ENCODE peak calls at places on chromosomes 4 and X, in four cellular contexts. T, I, L and D are unnamed samples.

GRCh38 chr4:102819588-102820365 is 7.6 kb downstream of the UBE2D3 start:
- DNase-seq in T (no peak), I (peak; percentile 77), L (no peak), D (no peak)

GRCh38 chr4:186132577-186133277 is 28.2 kb downstream of the FAM149A start:
- DNase-seq in T (no peak), I (no peak), L (peak; percentile 77), D (no peak)

GRCh38 chr4:138734746-138735145 is 280.8 kb upstream of the NOCT start:
- DNase-seq in T (no peak), I (no peak), L (no peak), D (no peak)

GRCh38 chr4:118352843-118353373 is at the start of gene PRSS12:
- DNase-seq in T (no peak), I (peak; percentile 36), L (peak; percentile 87), D (peak; percentile 88)

GRCh38 chr4:17063870-17064269 is 165.4 kb upstream of the LDB2 start:
- DNase-seq in T (no peak), I (no peak), L (no peak), D (no peak)

GRCh38 chr4:113336556-113336955 is 287.1 kb downstream of the ANK2 start:
- DNase-seq in T (no peak), I (no peak), L (no peak), D (no peak)

GRCh38 chr4:151206241-151207005 is 70.5 kb upstream of the PRSS48 start:
- DNase-seq in T (no peak), I (no peak), L (no peak), D (no peak)

GRCh38 chr4:92615049-92615448 is 311.3 kb downstream of the GRID2 start:
- DNase-seq in T (no peak), I (no peak), L (peak; percentile 90), D (no peak)

GRCh38 chr4:122959441-122959840 is 37.0 kb upstream of the NUDT6 start:
- DNase-seq in T (no peak), I (no peak), L (no peak), D (no peak)

GRCh38 chr4:8727131-8727530 is 134.6 kb downstream of the CPZ start:
- DNase-seq in T (no peak), I (no peak), L (no peak), D (peak; percentile 29)

GRCh38 chr4:182354867-182355266 is 111.7 kb downstream of the TENM3 start:
- DNase-seq in T (no peak), I (no peak), L (no peak), D (no peak)

GRCh38 chr4:7924570-7924969 is 15.1 kb downstream of the AFAP1 start:
- DNase-seq in T (no peak), I (no peak), L (no peak), D (no peak)

GRCh38 chrX:101803451-101803850 is 128.4 kb downstream of the ZMAT1 start:
- DNase-seq in T (no peak), I (no peak), L (peak; percentile 4), D (no peak)

GRCh38 chr4:87193958-87194675 is 26.3 kb downstream of the KLHL8 start:
- DNase-seq in T (no peak), I (no peak), L (no peak), D (no peak)

GRCh38 chr4:40316333-40316781 is 18.8 kb upstream of the CHRNA9 start:
- DNase-seq in T (no peak), I (peak; percentile 64), L (no peak), D (no peak)

GRCh38 chrX:68536884-68537283 is 38.0 kb downstream of the YIPF6 start:
- DNase-seq in T (no peak), I (no peak), L (peak; percentile 17), D (no peak)

GRCh38 chrX:1380672-1381233 is 11.2 kb downstream of the SLC25A6 start:
- DNase-seq in T (no peak), I (no peak), L (no peak), D (peak; percentile 56)

GRCh38 chr4:73751830-73752229 is 11.5 kb downstream of the CXCL8 start:
- DNase-seq in T (no peak), I (no peak), L (no peak), D (no peak)

GRCh38 chrX:77003956-77004355 is 443.2 kb upstream of the FGF16 start:
- DNase-seq in T (no peak), I (peak; percentile 1), L (no peak), D (no peak)

GRCh38 chr4:158176108-158176507 is 3.3 kb upstream of the GASK1B start:
- DNase-seq in T (peak; percentile 37), I (no peak), L (no peak), D (peak; percentile 80)

GRCh38 chr4:21470531-21470930 is 478.0 kb downstream of the KCNIP4 start:
- DNase-seq in T (no peak), I (no peak), L (peak; percentile 20), D (no peak)

GRCh38 chr4:10584042-10584441 is 100.5 kb downstream of the CLNK start:
- DNase-seq in T (no peak), I (no peak), L (no peak), D (no peak)

GRCh38 chr4:153535735-153536494 is 69.8 kb downstream of the TMEM131L start:
- DNase-seq in T (no peak), I (peak; percentile 26), L (peak; percentile 39), D (no peak)

GRCh38 chr4:36414248-36414647 is 132.8 kb downstream of the DTHD1 start:
- DNase-seq in T (no peak), I (no peak), L (no peak), D (no peak)

GRCh38 chrX:22278375-22278774 is 5.7 kb downstream of the CBLL2 start:
- DNase-seq in T (no peak), I (no peak), L (no peak), D (no peak)

GRCh38 chrX:17706676-17707075 is 30.6 kb upstream of the SCML1 start:
- DNase-seq in T (no peak), I (no peak), L (no peak), D (no peak)

GRCh38 chr4:101833455-101833854 is 42.9 kb downstream of the BANK1 start:
- DNase-seq in T (no peak), I (no peak), L (no peak), D (no peak)

GRCh38 chrX:105458846-105459245 is 238.4 kb upstream of the TEX13A start:
- DNase-seq in T (no peak), I (no peak), L (no peak), D (no peak)

GRCh38 chr4:27168783-27169182 is 308.1 kb downstream of the STIM2 start:
- DNase-seq in T (no peak), I (no peak), L (no peak), D (no peak)

GRCh38 chr4:89681671-89682070 is 155.3 kb downstream of the SNCA start:
- DNase-seq in T (no peak), I (no peak), L (no peak), D (no peak)
- H3K4me3 ChIP-seq in T (no peak overlapping the region), I (no peak overlapping the region), L (peak overlapping the region; percentile 59), D (no peak overlapping the region)

GRCh38 chrX:47649781-47650163 is 591 bp downstream of the ELK1 start:
- DNase-seq in T (no peak), I (no peak), L (no peak), D (no peak)

GRCh38 chrX:47649302-47649701 is 1.1 kb downstream of the ELK1 start:
- DNase-seq in T (no peak), I (no peak), L (no peak), D (no peak)

GRCh38 chrX:47648376-47648775 is 2.0 kb downstream of the ELK1 start:
- DNase-seq in T (no peak), I (no peak), L (no peak), D (no peak)

GRCh38 chrX:47650164-47651042 is at the start of gene ELK1:
- DNase-seq in T (peak; percentile 87), I (peak; percentile 88), L (peak; percentile 97), D (peak; percentile 95)

DNA sequence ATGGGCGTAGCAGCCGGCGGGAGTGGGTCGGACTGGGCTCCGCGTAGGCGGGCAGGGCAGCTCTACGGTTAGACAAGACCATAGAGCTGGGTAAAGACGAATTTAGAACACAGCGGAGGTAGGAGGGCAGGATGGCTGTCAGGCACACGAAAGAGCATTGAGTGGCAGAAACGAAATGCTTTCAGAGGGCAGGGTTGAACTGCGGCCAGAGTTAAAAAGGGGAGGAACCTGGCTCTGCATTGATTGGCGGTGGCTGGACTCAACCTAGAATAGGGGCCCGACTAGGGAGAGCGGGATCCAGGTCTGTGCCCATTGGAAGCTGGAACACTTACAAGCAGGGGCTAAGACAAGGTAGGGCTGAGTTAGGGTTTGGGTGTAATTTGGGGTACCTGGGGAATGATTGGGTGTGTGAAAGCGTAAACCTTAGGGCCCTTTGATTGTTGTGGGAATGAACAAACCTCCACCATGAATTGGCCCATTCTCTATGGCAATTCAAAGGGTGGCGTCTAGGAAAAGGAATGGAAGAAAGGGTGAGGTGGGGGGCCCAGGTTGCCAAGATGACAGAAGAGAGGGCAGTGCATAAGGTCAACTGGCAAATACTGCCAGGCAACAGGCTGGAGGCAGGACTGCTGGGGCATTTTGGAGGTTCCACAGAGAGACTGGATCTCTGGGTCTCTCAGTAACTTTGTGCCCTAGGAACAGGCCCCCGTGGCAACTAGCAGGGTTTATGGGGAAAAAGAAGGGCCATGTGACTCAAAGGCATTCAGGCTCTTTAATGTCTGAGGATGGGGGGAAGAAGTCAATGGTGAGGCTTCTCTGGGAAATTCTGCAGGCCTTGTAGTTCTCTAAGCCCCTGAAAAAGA is 911 bp upstream of the ELK1 start:
- DNase-seq in T (no peak), I (no peak), L (no peak), D (no peak)
- H3K27ac ChIP-seq in T (peak overlapping the region; percentile 78), I (peak overlapping the region; percentile 74), L (peak overlapping the region; percentile 37), D (peak overlapping the region; percentile 66)

GRCh38 chr4:154741877-154742851 is 1.6 kb upstream of the LRAT start:
- DNase-seq in T (no peak), I (no peak), L (peak; percentile 89), D (no peak)
- H3K4me3 ChIP-seq in T (peak overlapping the region; percentile 79), I (no peak overlapping the region), L (peak overlapping the region; percentile 62), D (peak overlapping the region; percentile 48)

DNA sequence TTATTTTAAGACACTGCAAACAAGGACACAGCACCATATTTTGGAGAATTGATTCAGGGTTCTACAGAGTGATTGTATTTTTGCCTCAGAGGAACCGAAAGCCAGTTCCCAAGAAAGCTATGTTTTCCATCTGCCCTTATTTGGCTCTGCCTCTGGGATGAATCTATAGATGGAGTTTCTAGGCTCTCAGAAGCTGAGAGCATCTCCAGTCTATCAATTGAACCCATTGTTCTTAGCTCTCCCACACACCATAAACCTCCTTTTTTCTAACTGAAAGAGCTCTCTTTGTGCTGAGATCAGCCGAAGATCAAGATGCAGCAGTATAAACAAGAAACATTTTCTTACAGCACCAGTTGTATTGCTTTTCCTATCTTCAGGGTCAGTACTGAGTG is 16.9 kb downstream of the PLP1 start:
- DNase-seq in T (no peak), I (no peak), L (no peak), D (no peak)
- H3K27ac ChIP-seq in T (no peak overlapping the region), I (no peak overlapping the region), L (peak overlapping the region; percentile 23), D (no peak overlapping the region)

DNA sequence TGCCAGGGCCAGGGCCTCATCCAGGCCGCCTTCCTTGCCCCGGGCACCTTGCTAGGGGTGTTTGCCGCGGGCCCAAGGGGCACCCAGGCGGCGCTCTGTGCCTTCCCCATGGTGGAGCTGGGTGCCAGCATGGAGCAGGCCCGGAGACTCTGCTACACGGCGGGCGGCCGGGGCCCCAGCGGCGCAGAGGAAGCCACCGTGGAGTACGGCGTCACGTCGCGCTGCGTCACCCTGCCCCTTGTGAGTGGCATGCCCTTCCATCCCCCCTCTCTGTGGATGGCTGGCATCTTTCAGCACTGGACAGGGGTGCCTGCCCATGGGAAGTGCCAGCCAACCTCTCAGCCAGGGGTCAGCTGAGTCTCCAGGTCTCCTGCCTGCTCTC is 3.6 kb downstream of the PLXNB3 start:
- DNase-seq in T (no peak), I (no peak), L (no peak), D (no peak)
- H3K4me3 ChIP-seq in T (no peak overlapping the region), I (no peak overlapping the region), L (no peak overlapping the region), D (no peak overlapping the region)